ENCODE peak calls at places on chromosomes 11 and 22, in four cellular contexts. Y is neural progenitor cell, L is ovary, S is upper lobe of right lung. T is an unnamed sample.

GRCh38 chr22:38069372-38070249 is 12.4 kb downstream of the PICK1 start:
- DNase-seq in Y (peak), L (no peak), S (no peak), T (no peak)

GRCh38 chr11:68542617-68543016 is 82.1 kb downstream of the PPP6R3 start:
- DNase-seq in Y (no peak), L (peak), S (no peak), T (peak)

GRCh38 chr11:76453248-76453647 is 8.4 kb downstream of the EMSY start:
- DNase-seq in Y (no peak), L (no peak), S (no peak), T (no peak)

GRCh38 chr11:110832080-110832479 is 119.8 kb upstream of the ARHGAP20 start:
- DNase-seq in Y (no peak), L (no peak), S (no peak), T (no peak)

GRCh38 chr11:9332655-9333054 is 18.3 kb upstream of the TMEM41B start:
- DNase-seq in Y (no peak), L (no peak), S (no peak), T (no peak)

GRCh38 chr22:41731609-41732008 is 32.3 kb downstream of the MEI1 start:
- DNase-seq in Y (no peak), L (no peak), S (no peak), T (no peak)

GRCh38 chr11:83156150-83156995 is 558 bp upstream of the PCF11 start:
- DNase-seq in Y (peak), L (peak), S (peak), T (peak)

GRCh38 chr11:66388746-66389386 is 17.3 kb upstream of the SLC29A2 start:
- DNase-seq in Y (peak), L (no peak), S (peak), T (peak)

GRCh38 chr11:76096552-76096951 is 109.8 kb downstream of the WNT11 start:
- DNase-seq in Y (no peak), L (no peak), S (no peak), T (no peak)

GRCh38 chr11:87127131-87127530 is 89.4 kb downstream of the TMEM135 start:
- DNase-seq in Y (peak), L (no peak), S (no peak), T (no peak)

GRCh38 chr22:46220921-46221320 is 29.2 kb downstream of the CDPF1 start:
- DNase-seq in Y (no peak), L (no peak), S (no peak), T (no peak)

GRCh38 chr11:46222485-46223251 is 54.8 kb upstream of the CREB3L1 start:
- DNase-seq in Y (no peak), L (no peak), S (no peak), T (no peak)

GRCh38 chr22:26174280-26174679 is 5.0 kb downstream of the SEZ6L start:
- DNase-seq in Y (peak), L (no peak), S (no peak), T (no peak)

GRCh38 chr11:124483422-124483821 is 37.9 kb upstream of the OR8B8 start:
- DNase-seq in Y (no peak), L (no peak), S (no peak), T (no peak)

GRCh38 chr22:19762315-19763140 is 1.9 kb downstream of the TBX1 start:
- DNase-seq in Y (no peak), L (no peak), S (no peak), T (no peak)
- H3K27ac ChIP-seq in Y (no peak), L (no peak), S (no peak), T (peak)

GRCh38 chr11:99352642-99353041 is 331.9 kb downstream of the CNTN5 start:
- DNase-seq in Y (no peak), L (no peak), S (no peak), T (no peak)

DNA sequence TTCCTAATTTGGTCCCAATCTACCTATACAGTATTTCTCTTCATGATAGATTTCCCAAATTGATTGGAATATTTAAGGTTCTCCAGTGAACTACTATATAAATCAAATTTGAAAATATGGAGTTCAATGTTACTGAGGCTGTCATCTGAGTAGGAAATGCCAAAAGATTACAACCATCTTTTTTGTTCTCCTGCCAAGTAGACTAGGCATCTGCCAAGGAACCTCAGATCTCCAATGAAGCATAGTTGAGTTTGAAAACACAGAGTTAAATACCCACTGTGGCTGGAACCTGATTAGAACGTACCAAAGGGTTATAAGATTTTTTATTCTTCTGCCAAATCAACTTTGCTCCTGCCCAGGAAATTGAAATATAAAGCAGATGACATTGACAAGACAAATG is 330.9 kb downstream of the CNTN5 start:
- DNase-seq in Y (no peak), L (no peak), S (no peak), T (no peak)
- TF ChIP-seq CTCF in Y (no peak), L (no peak), S (no peak), T (no peak)

DNA sequence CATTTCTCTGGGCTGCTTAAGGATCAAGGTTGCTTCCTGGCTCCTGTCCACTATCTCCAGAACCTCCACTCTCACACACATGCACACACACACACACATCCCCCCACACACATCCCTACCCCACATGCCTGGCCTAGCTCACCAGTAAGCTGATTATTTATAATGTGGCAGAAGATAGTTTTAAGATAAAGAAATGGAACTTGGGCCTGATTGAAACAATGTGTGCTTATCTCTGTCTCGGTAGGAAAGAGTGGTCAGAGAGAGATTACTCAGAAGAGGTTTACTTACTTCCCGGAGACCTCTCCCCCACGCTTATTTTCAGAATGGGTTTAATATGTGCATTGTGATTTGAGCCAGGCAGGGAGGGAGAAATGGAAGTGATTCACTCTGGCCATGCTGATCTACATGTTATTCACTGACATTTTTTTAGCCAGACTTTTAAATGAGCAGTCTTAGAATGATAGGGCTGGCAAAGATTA is 422.4 kb downstream of the TENM4 start:
- DNase-seq in Y (no peak), L (peak), S (no peak), T (no peak)
- H3K27ac ChIP-seq in Y (no peak), L (no peak), S (no peak), T (no peak)

GRCh38 chr11:7905549-7905948 is 25.5 kb downstream of the OR10A6 start:
- DNase-seq in Y (no peak), L (no peak), S (no peak), T (no peak)

GRCh38 chr11:7903940-7904339 is 27.1 kb downstream of the OR10A6 start:
- DNase-seq in Y (no peak), L (no peak), S (no peak), T (no peak)

GRCh38 chr11:7905961-7906429 is 25.1 kb downstream of the OR10A6 start:
- DNase-seq in Y (peak), L (no peak), S (peak), T (no peak)

GRCh38 chr11:7906481-7906880 is 24.6 kb downstream of the OR10A6 start:
- DNase-seq in Y (no peak), L (no peak), S (no peak), T (no peak)

DNA sequence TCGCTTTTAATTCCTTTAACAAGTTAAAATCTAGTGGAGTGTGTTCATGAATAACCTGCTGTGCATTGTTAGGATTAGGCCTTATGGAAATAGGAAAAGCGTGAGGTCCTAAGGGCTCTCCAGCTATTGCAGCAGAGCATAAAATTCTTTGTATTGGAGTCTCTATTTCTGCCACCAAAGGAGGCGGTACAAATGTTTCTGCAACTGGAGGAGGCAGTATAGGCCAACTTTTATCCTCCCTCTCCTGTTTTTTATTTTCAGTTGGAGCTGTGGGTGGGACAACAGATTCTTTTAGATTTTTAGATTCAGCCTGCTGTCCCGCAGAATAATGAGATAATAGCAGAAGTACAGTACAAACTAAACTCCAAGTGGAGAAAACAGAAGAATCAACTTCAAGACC is 26.2 kb downstream of the OR10A6 start:
- DNase-seq in Y (peak), L (no peak), S (no peak), T (no peak)
- TF ChIP-seq CTCF in Y (peak), L (no peak), S (peak), T (no peak)

GRCh38 chr22:40094449-40094848 is 83.3 kb upstream of the TNRC6B start:
- DNase-seq in Y (no peak), L (no peak), S (no peak), T (no peak)
- H3K27ac ChIP-seq in Y (no peak), L (no peak), S (no peak), T (no peak)